ENCODE peak calls at places on chromosomes 4 and X, in six cellular contexts. J is A549, V is HCT116, D is K562, I is WTC11, A is HepG2. G is an unnamed sample.

GRCh38 chrX:13937370-13938052 is 92.2 kb downstream of the GEMIN8 start:
- DNase-seq in J (no peak), V (no peak), D (no peak), I (no peak), A (no peak), G (peak; percentile 2)

GRCh38 chr4:110904435-110905050 is 281.7 kb upstream of the PITX2 start:
- DNase-seq in J (peak; percentile 3), V (peak; percentile 0), D (no peak), I (no peak), A (no peak), G (no peak)

GRCh38 chr4:133668061-133668851 is 519.2 kb downstream of the PCDH10 start:
- DNase-seq in J (no peak), V (no peak), D (peak; percentile 15), I (peak; percentile 11), A (no peak), G (no peak)

GRCh38 chr4:84894621-84895020 is 71.9 kb downstream of the WDFY3 start:
- DNase-seq in J (no peak), V (no peak), D (no peak), I (no peak), A (no peak), G (no peak)

GRCh38 chr4:46975144-46975543 is 18.2 kb downstream of the GABRA4 start:
- DNase-seq in J (no peak), V (no peak), D (no peak), I (no peak), A (no peak), G (no peak)

GRCh38 chr4:108149588-108150380 is 18.9 kb downstream of the LEF1 start:
- DNase-seq in J (no peak), V (no peak), D (no peak), I (no peak), A (no peak), G (no peak)

GRCh38 chr4:100929753-100930152 is 411.9 kb upstream of the EMCN start:
- DNase-seq in J (no peak), V (no peak), D (no peak), I (no peak), A (no peak), G (no peak)

GRCh38 chr4:47612116-47613023 is 127.3 kb downstream of the ATP10D start:
- DNase-seq in J (no peak), V (no peak), D (no peak), I (no peak), A (no peak), G (no peak)

GRCh38 chr4:53852343-53852742 is 212.1 kb downstream of the CHIC2 start:
- DNase-seq in J (no peak), V (no peak), D (no peak), I (no peak), A (no peak), G (no peak)

DNA sequence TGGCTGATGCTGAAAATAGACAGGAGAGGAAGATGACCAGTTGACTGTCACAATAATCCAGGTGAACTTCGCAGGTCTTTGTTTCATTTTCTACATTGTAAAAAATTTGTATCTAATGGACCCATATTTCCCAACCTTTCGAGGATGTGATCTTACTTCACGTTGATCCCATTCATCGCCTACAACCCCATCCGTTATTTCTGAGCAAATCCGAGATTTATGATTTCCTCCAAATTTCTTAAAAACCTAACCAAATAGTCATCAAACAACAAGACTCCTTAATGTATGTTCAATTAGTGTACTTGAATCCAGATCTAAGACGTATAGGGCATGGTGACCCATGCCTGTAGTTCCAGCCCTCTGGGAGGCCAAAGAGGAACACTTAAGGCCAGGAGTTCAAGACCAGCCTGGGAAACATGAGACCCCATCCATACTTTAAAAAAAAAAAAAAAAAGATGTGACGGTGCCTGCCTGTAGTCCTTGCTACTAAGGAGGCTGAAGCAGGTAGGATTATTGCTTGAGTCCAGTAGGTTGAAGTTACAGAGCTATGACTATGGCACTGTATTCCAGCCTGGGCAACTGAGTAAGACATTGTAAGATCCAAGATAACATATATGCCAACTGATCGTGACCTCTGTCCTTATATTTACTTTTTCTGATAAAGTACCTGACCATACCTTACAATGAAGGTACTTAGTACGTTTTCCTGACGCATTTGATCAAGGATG is 5.7 kb downstream of the RPL9 start:
- DNase-seq in J (no peak), V (no peak), D (no peak), I (no peak), A (no peak), G (no peak)
- TF ChIP-seq MAX in J (no peak), V (no peak), D (no peak), I (no peak), A (no peak), G (no peak)

DNA sequence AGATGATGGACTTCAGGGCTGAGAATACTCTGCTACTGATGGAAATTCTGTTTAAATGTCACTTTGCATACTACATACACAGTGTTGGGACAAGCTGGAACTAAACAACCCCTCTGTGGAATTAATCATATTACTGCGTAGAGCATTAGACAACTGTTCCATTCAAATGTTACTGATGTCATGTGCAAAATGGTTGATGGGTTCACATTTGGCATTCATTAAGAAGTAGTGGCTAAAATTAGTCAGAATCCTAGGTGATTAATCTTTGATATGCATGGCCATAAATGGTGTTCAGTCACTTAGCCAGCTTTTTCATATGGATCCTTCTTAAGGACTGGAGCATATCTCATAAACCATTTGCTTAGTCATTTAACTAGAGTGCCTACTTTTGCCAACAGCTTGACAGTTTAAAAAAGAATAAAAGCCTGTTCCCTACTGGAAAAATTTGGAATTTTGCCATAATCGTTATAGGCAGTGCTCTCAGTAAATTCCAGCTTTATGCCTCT is 105.2 kb downstream of the RNF150 start:
- DNase-seq in J (no peak), V (no peak), D (no peak), I (no peak), A (no peak), G (no peak)
- TF ChIP-seq MAX in J (no peak), V (no peak), D (no peak), I (no peak), A (no peak), G (no peak)

GRCh38 chr4:152408514-152409327 is 127.2 kb downstream of the FBXW7 start:
- DNase-seq in J (peak; percentile 20), V (peak; percentile 15), D (peak; percentile 28), I (no peak), A (peak; percentile 37), G (peak; percentile 53)
- TF ChIP-seq MAX in J (no peak), V (no peak), D (no peak), I (no peak), A (no peak), G (no peak)

GRCh38 chr4:7086384-7086783 is 18.5 kb upstream of the GRPEL1 start:
- DNase-seq in J (no peak), V (no peak), D (no peak), I (no peak), A (no peak), G (no peak)
- TF ChIP-seq MAX in J (no peak), V (no peak), D (no peak), I (no peak), A (no peak), G (no peak)

GRCh38 chr4:87918314-87919058 is 57.0 kb upstream of the SPP1 start:
- DNase-seq in J (no peak), V (no peak), D (no peak), I (no peak), A (no peak), G (no peak)

GRCh38 chr4:87913871-87914270 is 61.6 kb upstream of the SPP1 start:
- DNase-seq in J (no peak), V (no peak), D (no peak), I (no peak), A (no peak), G (no peak)

GRCh38 chr4:87915621-87916020 is 59.9 kb upstream of the SPP1 start:
- DNase-seq in J (no peak), V (no peak), D (no peak), I (no peak), A (no peak), G (no peak)

GRCh38 chr4:87919951-87920350 is 55.6 kb upstream of the SPP1 start:
- DNase-seq in J (no peak), V (no peak), D (no peak), I (no peak), A (no peak), G (peak; percentile 47)

GRCh38 chr4:87916636-87917035 is 58.9 kb upstream of the SPP1 start:
- DNase-seq in J (no peak), V (no peak), D (no peak), I (no peak), A (no peak), G (peak; percentile 47)
- TF ChIP-seq MAX in J (no peak), V (no peak), D (no peak), I (no peak), A (no peak), G (no peak)

DNA sequence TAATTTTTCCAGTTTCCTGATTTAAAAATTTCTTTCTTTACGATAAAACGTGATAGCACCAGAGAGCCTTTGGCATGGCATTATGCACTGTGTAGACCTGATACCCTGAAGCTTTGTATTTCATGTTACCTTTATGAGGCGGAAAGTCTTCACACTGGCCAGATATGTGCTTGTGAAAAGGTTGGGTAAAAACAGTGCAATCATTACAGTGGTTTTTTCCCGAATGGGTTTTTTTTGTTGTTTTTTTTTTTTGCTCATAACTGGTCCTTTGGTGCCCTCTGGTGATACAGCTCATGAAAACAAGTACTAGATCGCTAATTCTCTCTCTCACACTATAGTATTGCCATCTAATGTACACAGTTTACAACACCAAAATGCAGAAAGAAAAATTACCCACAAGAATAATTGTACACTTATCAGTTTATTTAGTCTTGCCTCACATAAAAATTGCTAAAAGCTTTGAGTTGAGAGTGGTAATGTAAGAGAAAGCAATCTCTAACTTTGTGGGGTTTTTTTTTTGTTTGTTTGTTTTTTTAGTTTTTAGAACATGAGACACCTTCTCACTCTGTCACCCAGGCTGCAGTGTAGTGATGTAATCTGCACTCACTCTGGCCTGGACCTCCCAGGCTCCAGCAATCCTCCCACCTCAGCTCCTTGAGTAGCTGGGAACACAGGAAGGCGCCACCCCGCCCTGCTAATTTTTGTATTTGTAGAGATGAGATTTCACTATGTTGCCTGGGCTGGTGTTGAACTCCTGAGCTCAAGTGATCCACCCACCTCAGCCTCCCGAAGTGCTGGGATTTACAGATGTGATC is 21.3 kb downstream of the SPCS3 start:
- DNase-seq in J (peak; percentile 38), V (no peak), D (peak; percentile 54), I (no peak), A (peak; percentile 24), G (peak; percentile 54)
- TF ChIP-seq MAX in J (no peak), V (no peak), D (no peak), I (no peak), A (no peak), G (no peak)

GRCh38 chr4:143515905-143516304 is 2.4 kb downstream of the SMARCA5 start:
- DNase-seq in J (no peak), V (no peak), D (no peak), I (no peak), A (no peak), G (no peak)

GRCh38 chr4:143512978-143513313 is 556 bp upstream of the SMARCA5 start:
- DNase-seq in J (no peak), V (no peak), D (no peak), I (no peak), A (no peak), G (no peak)

GRCh38 chr4:143513314-143514211 is at the start of gene SMARCA5:
- DNase-seq in J (peak; percentile 97), V (peak; percentile 97), D (peak; percentile 99), I (peak; percentile 96), A (peak; percentile 96), G (peak; percentile 96)

GRCh38 chr4:143511906-143512305 is 1.6 kb upstream of the SMARCA5 start:
- DNase-seq in J (no peak), V (no peak), D (no peak), I (no peak), A (no peak), G (no peak)

DNA sequence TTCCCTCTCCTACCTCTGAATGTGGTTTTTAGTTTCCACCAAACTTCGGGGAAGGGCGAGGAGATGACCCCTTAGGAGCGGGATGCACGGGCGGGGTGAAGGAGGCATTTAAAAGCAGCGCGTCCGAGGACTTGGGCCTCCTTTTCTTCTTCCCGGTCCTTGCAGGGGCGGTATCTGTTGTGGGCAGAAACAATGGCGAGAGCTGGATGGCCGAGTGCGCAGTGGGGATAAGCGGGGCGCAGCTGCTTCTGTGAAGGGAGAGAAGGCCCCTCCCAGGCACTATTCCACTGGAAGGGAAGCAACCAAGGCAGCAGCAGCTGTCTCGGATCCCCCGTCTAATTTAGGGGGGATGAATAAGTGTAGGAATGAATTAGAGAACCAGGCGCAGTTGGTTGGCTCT is 930 bp downstream of the SMARCA5 start:
- DNase-seq in J (peak; percentile 12), V (no peak), D (peak; percentile 83), I (peak; percentile 45), A (peak; percentile 15), G (peak; percentile 54)
- TF ChIP-seq MAX in J (no peak), V (no peak), D (no peak), I (no peak), A (no peak), G (no peak)